ENCODE peak calls at places on chromosomes 13 and 19, in nine cellular contexts. S is AG09319; B is CD4-positive, alpha-beta T cell; X is type B pancreatic cell; Q is cardiac muscle cell; V is NB4; N is mammary epithelial cell; R is cardiac fibroblast; D is body of pancreas. C is an unnamed sample.

GRCh38 chr19:28961772-28962500 is 251.0 kb downstream of the UQCRFS1 start:
- DNase-seq in X (no peak), R (peak), B (no peak), Q (no peak), D (no peak), S (peak), N (no peak), V (no peak), C (no peak)

GRCh38 chr13:44763604-44764311 is 187.6 kb upstream of the TSC22D1 start:
- DNase-seq in B (no peak), N (peak), S (no peak), D (peak), V (no peak), X (no peak), R (no peak), Q (no peak), C (no peak)

GRCh38 chr13:38602261-38602660 is 84.6 kb upstream of the FREM2 start:
- DNase-seq in B (no peak), N (peak), S (no peak), Q (no peak), X (no peak), R (peak), V (no peak), D (no peak), C (no peak)

GRCh38 chr19:35559281-35559659 is 4.2 kb downstream of the ATP4A start:
- DNase-seq in V (peak), N (no peak), X (no peak), D (peak), B (no peak), S (no peak), R (no peak), Q (no peak), C (no peak)

GRCh38 chr19:19321143-19321577 is 531 bp downstream of the MAU2 start:
- DNase-seq in Q (peak), N (peak), S (no peak), X (no peak), B (no peak), R (no peak), D (no peak), V (peak), C (no peak)

GRCh38 chr19:3605361-3605760 is 1.3 kb downstream of the TBXA2R start:
- DNase-seq in S (no peak), B (no peak), V (no peak), X (no peak), D (no peak), R (no peak), N (no peak), Q (no peak), C (no peak)

GRCh38 chr19:30361721-30362120 is 10.5 kb upstream of the ZNF536 start:
- DNase-seq in Q (no peak), R (no peak), V (no peak), D (no peak), B (no peak), N (no peak), S (no peak), X (no peak), C (no peak)

GRCh38 chr13:85417807-85418206 is 381.4 kb downstream of the SLITRK6 start:
- DNase-seq in S (no peak), Q (no peak), V (no peak), X (no peak), B (no peak), N (no peak), D (no peak), R (no peak), C (no peak)

GRCh38 chr19:38647368-38647965 is at the start of gene ACTN4:
- DNase-seq in R (peak), S (peak), Q (peak), B (peak), V (peak), N (peak), X (peak), D (peak), C (peak)

GRCh38 chr19:48152552-48152951 is 17.6 kb downstream of the LIG1 start:
- DNase-seq in N (peak), B (peak), Q (peak), S (peak), R (peak), X (no peak), V (peak), D (peak), C (peak)

GRCh38 chr19:5434970-5435641 is 20.1 kb upstream of the ZNRF4 start:
- DNase-seq in R (peak), D (no peak), V (no peak), B (no peak), X (no peak), Q (no peak), N (peak), S (no peak), C (no peak)

GRCh38 chr13:76885203-76886004 is 801 bp downstream of the KCTD12 start:
- DNase-seq in S (no peak), B (peak), R (peak), N (peak), D (peak), V (peak), Q (peak), X (peak), C (peak)

GRCh38 chr19:50646074-50646807 is 3.0 kb upstream of the C19orf81 start:
- DNase-seq in V (no peak), Q (no peak), R (peak), X (no peak), N (peak), B (no peak), D (no peak), S (no peak), C (no peak)

GRCh38 chr19:575527-576506 is 3.4 kb downstream of the BSG start:
- DNase-seq in Q (peak), B (no peak), R (peak), S (no peak), D (peak), X (no peak), V (peak), N (peak), C (no peak)

GRCh38 chr13:23558675-23559536 is 11.3 kb upstream of the TNFRSF19 start:
- DNase-seq in R (peak), X (no peak), B (no peak), Q (peak), D (peak), V (peak), S (peak), N (peak), C (no peak)

GRCh38 chr13:98847780-98848179 is 95.3 kb upstream of the SLC15A1 start:
- DNase-seq in X (no peak), R (peak), S (no peak), D (no peak), Q (no peak), N (no peak), B (no peak), V (peak), C (peak)

GRCh38 chr19:10516064-10516385 is 1.2 kb downstream of the S1PR5 start:
- DNase-seq in R (no peak), S (no peak), Q (no peak), V (no peak), N (no peak), B (no peak), D (no peak), X (no peak), C (no peak)

GRCh38 chr19:48644839-48645651 is 942 bp downstream of the CA11 start:
- DNase-seq in Q (peak), V (peak), N (peak), X (peak), S (no peak), B (peak), R (peak), D (peak), C (peak)

GRCh38 chr19:40365613-40366401 is 17.3 kb downstream of the PLD3 start:
- DNase-seq in R (peak), D (peak), S (peak), X (peak), B (peak), V (peak), N (no peak), Q (peak), C (peak)

GRCh38 chr13:21871919-21872318 is 201.0 kb downstream of the FGF9 start:
- DNase-seq in V (no peak), X (no peak), D (no peak), Q (no peak), N (no peak), S (no peak), B (no peak), R (no peak), C (no peak)

GRCh38 chr13:29497137-29497654 is 98.3 kb downstream of the SLC7A1 start:
- DNase-seq in V (no peak), N (no peak), B (no peak), D (peak), Q (peak), X (no peak), R (peak), S (no peak), C (no peak)

GRCh38 chr13:47858678-47859050 is 142.4 kb downstream of the SUCLA2 start:
- DNase-seq in S (no peak), D (no peak), N (peak), B (no peak), R (peak), Q (no peak), V (peak), X (no peak), C (no peak)

GRCh38 chr19:13042443-13043130 is 47.3 kb downstream of the NFIX start:
- DNase-seq in B (no peak), S (no peak), D (no peak), N (no peak), V (peak), X (no peak), R (peak), Q (no peak), C (no peak)

GRCh38 chr19:54369082-54369691 is 4.5 kb upstream of the LAIR1 start:
- DNase-seq in V (peak), N (no peak), B (no peak), S (no peak), X (no peak), Q (no peak), D (no peak), R (no peak), C (no peak)

GRCh38 chr13:39918837-39919236 is 263.4 kb downstream of the COG6 start:
- DNase-seq in B (no peak), V (peak), R (peak), Q (no peak), N (peak), S (no peak), X (no peak), D (no peak), C (no peak)

GRCh38 chr19:23974941-23975340 is 60.3 kb downstream of the ZNF726 start:
- DNase-seq in Q (no peak), S (no peak), X (no peak), B (no peak), R (no peak), D (no peak), N (peak), V (no peak), C (no peak)

GRCh38 chr19:13055213-13056051 is 47.2 kb downstream of the LYL1 start:
- DNase-seq in X (peak), Q (no peak), N (peak), R (peak), D (peak), B (no peak), V (no peak), S (peak), C (no peak)

GRCh38 chr13:20492641-20493040 is 33.0 kb downstream of the CRYL1 start:
- DNase-seq in V (peak), B (peak), X (no peak), Q (peak), N (peak), S (peak), D (no peak), R (peak), C (peak)

GRCh38 chr19:56273563-56274117 is 1.1 kb downstream of the EDDM13 start:
- DNase-seq in R (peak), B (no peak), S (no peak), V (no peak), Q (no peak), X (no peak), D (no peak), N (peak), C (no peak)

GRCh38 chr13:21297452-21297851 is 121.0 kb downstream of the MRPL57 start:
- DNase-seq in S (no peak), R (peak), N (no peak), V (peak), Q (no peak), X (no peak), B (no peak), D (no peak), C (no peak)

GRCh38 chr13:30905932-30906383 is at the start of gene MEDAG:
- DNase-seq in N (no peak), S (peak), Q (no peak), X (no peak), B (no peak), D (peak), V (no peak), R (peak), C (no peak)

GRCh38 chr19:54478677-54479266 is 5.7 kb upstream of the CDC42EP5 start:
- DNase-seq in X (no peak), Q (peak), V (peak), R (peak), D (no peak), S (no peak), N (peak), B (no peak), C (peak)

GRCh38 chr13:49521216-49521615 is 25.5 kb downstream of the PHF11 start:
- DNase-seq in S (no peak), D (no peak), V (no peak), B (no peak), R (no peak), Q (peak), X (no peak), N (no peak), C (no peak)

GRCh38 chr13:49516467-49516866 is 20.7 kb downstream of the PHF11 start:
- DNase-seq in D (no peak), Q (no peak), B (no peak), N (no peak), V (no peak), R (no peak), S (no peak), X (no peak), C (no peak)

GRCh38 chr13:49512578-49512977 is 16.8 kb downstream of the PHF11 start:
- DNase-seq in N (no peak), X (no peak), V (no peak), Q (no peak), S (no peak), D (no peak), R (no peak), B (no peak), C (no peak)

GRCh38 chr13:49517461-49517860 is 21.7 kb downstream of the PHF11 start:
- DNase-seq in R (no peak), Q (peak), S (no peak), V (peak), D (no peak), B (no peak), X (no peak), N (no peak), C (peak)
- TF ChIP-seq CTCF in R (peak), Q (peak), S (peak), V (no peak), D (no peak), B (peak), X (peak), N (peak), C (peak)

GRCh38 chr19:18291019-18291524 is 9.7 kb upstream of the JUND start:
- DNase-seq in N (no peak), D (no peak), R (no peak), V (no peak), X (no peak), S (no peak), Q (no peak), B (no peak), C (no peak)
- TF ChIP-seq CTCF in N (no peak), D (no peak), R (no peak), V (no peak), X (no peak), S (no peak), Q (peak), B (no peak), C (no peak)

GRCh38 chr19:46428278-46429141 is at the start of gene PNMA8C:
- DNase-seq in B (peak), R (peak), V (peak), D (peak), S (no peak), Q (peak), X (peak), N (no peak), C (peak)
- TF ChIP-seq CTCF in B (no peak), R (no peak), V (no peak), D (no peak), S (no peak), Q (no peak), X (no peak), N (no peak), C (no peak)

GRCh38 chr13:65724261-65724660 is 1505.9 kb downstream of the PCDH9 start:
- DNase-seq in N (no peak), S (no peak), V (no peak), D (no peak), R (peak), X (no peak), B (no peak), Q (no peak), C (no peak)

GRCh38 chr13:65719831-65720230 is 1510.3 kb downstream of the PCDH9 start:
- DNase-seq in X (no peak), R (no peak), V (no peak), N (no peak), B (no peak), S (no peak), Q (no peak), D (no peak), C (no peak)

GRCh38 chr13:65725001-65725400 is 1505.1 kb downstream of the PCDH9 start:
- DNase-seq in R (peak), N (no peak), Q (peak), V (no peak), X (no peak), D (no peak), B (no peak), S (no peak), C (no peak)
- TF ChIP-seq CTCF in R (no peak), N (no peak), Q (no peak), V (no peak), X (no peak), D (no peak), B (no peak), S (no peak), C (no peak)

DNA sequence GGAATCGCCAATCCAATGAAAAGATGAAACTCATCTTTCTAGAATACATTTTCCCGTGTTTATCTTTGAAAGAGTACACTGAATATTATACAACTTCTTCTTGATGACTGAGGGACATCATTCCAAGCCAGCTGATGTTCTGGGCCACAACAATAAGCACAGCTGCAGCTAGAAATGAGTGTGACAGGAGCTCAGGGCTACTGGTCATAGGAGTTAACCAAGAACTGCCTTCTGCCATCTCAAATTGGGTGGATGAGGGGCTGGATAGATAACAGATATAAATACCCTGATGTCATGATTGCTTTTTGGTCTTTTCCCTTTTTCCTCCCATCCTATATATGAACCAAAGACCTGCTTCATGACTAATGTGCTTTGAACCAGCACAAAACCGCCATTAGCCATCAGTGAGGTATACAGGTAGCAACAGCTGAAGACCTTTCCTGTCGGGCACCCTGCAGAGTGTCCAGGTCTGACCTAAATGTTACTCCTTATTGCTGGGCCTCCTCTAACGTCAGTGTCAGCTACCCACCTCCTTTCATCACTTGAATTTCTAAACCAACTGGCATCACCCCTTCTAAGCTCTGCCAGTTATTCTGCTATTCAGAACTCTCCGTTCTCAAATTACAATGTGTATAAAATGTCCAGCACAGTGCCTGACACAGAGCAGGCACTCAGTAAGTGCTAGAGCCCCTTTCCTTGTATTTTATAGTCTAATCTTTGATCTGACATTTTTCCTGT is 178.2 kb downstream of the ENOX1 start:
- DNase-seq in X (no peak), N (no peak), Q (no peak), R (no peak), D (no peak), V (no peak), S (no peak), B (no peak), C (no peak)
- TF ChIP-seq CTCF in X (no peak), N (no peak), Q (no peak), R (no peak), D (no peak), V (no peak), S (no peak), B (no peak), C (no peak)

DNA sequence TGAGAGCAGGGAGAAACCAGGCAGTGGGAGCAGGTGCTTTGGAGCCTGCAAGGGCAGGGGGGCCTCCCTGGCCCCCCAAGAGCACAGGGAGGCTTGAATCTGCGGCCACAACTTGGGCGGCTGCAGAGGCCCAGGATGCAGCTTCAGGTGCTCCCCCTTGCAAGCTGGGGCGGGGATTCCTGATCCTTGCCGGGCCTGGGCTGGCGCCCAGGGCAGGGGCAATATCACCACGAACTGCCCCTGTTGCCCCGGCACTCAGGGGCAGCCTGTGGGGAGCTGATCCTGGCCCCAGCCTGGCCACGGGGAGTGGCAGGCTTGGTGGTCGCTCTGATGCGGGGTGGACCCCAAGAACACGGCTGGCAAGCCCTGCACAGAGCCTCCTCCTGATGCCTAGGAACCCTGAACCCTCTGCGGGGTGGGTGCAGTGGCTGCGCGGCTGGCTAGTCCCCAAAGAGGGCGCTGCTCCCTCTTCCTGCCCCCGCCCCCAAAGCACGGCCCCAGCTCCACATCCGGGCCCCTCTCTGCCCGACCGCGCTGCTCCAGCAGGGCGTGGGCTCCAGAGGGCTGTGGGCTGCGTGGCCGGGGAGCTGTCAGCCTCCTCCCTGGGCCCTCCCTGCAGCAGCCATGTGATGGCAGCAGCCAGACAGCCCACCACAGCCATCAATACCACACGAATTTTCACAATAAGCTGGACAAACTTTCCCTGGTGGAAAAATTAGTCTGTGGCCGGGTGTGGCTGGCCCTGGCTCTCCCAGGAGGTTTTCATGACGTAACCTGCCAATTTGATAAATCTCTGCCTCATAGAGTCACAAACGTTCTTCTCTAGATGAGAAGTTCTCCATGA is 21.0 kb downstream of the TNFSF9 start:
- DNase-seq in R (peak), V (peak), X (no peak), N (no peak), D (peak), S (no peak), Q (peak), B (peak), C (no peak)
- TF ChIP-seq CTCF in R (peak), V (peak), X (peak), N (no peak), D (no peak), S (no peak), Q (peak), B (peak), C (no peak)

DNA sequence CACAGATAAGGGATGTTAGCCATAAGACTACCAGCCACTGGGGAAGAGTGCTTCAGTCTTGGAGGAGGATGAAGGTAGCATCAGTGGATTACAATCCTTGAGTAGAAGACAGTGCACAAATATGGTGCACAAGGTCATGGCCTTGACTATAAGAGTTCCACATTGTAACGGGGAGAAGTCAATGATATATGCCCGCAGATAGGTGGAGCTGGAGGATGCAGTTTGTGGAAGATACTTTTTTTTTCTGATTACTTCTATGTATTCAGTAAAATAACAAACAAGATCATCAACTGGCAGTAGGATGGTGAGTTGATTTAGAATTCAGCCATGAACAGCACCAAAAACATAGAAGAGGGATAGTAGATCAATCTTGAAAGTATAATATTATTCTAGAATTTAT is 926.8 kb upstream of the MIR17HG start:
- DNase-seq in B (no peak), X (no peak), R (peak), N (no peak), Q (no peak), D (no peak), V (no peak), S (no peak), C (no peak)
- TF ChIP-seq CTCF in B (no peak), X (no peak), R (peak), N (peak), Q (peak), D (no peak), V (no peak), S (peak), C (no peak)

C was measured in endothelial cell.